ENCODE peak calls at places on chromosomes 7 and 10, in four cellular contexts. One of them, this sample, is unnamed. For H3K4me1, the result is how much of the 10 kb centered on the place peaks cover.

GRCh38 chr10:120516426-120516825 is 59.4 kb downstream of the PLPP4 start:
- DNase-seq in left lung: no peak
- DNase-seq in thoracic aorta: no peak
- DNase-seq in mesendoderm: no peak
- DNase-seq in this sample: no peak

GRCh38 chr10:21437770-21438382 is 87.6 kb downstream of the SKIDA1 start:
- DNase-seq in thoracic aorta: no peak
- DNase-seq in mesendoderm: no peak
- DNase-seq in left lung: no peak
- DNase-seq in this sample: no peak

GRCh38 chr10:110006358-110007170 is 1.2 kb upstream of the ADD3 start:
- DNase-seq in left lung: peak
- DNase-seq in mesendoderm: peak
- DNase-seq in thoracic aorta: peak
- DNase-seq in this sample: peak

GRCh38 chr10:16117305-16117695 is 257.0 kb upstream of the MINDY3 start:
- DNase-seq in mesendoderm: no peak
- DNase-seq in thoracic aorta: no peak
- DNase-seq in left lung: no peak
- DNase-seq in this sample: no peak

GRCh38 chr10:27355918-27356573 is 115.4 kb upstream of the ACBD5 start:
- DNase-seq in left lung: no peak
- DNase-seq in mesendoderm: no peak
- DNase-seq in thoracic aorta: no peak
- DNase-seq in this sample: no peak

GRCh38 chr10:79173582-79174262 is 105.0 kb downstream of the ZMIZ1 start:
- DNase-seq in mesendoderm: no peak
- DNase-seq in left lung: peak
- DNase-seq in thoracic aorta: no peak
- DNase-seq in this sample: no peak

GRCh38 chr7:116864084-116864483 is 1.7 kb downstream of the CAPZA2 start:
- DNase-seq in thoracic aorta: no peak
- DNase-seq in mesendoderm: no peak
- DNase-seq in left lung: no peak
- DNase-seq in this sample: no peak

GRCh38 chr7:118153551-118154177 is 30.3 kb upstream of the LSM8 start:
- DNase-seq in thoracic aorta: no peak
- DNase-seq in left lung: no peak
- DNase-seq in mesendoderm: peak
- DNase-seq in this sample: no peak

GRCh38 chr10:6445671-6446278 is 134.3 kb downstream of the PRKCQ start:
- DNase-seq in mesendoderm: peak
- DNase-seq in left lung: no peak
- DNase-seq in thoracic aorta: no peak
- DNase-seq in this sample: peak

GRCh38 chr7:27840314-27840713 is 100.4 kb downstream of the TAX1BP1 start:
- DNase-seq in mesendoderm: no peak
- DNase-seq in thoracic aorta: no peak
- DNase-seq in left lung: peak
- DNase-seq in this sample: no peak

GRCh38 chr7:78345293-78345692 is 546.7 kb downstream of the PHTF2 start:
- DNase-seq in mesendoderm: no peak
- DNase-seq in left lung: peak
- DNase-seq in thoracic aorta: no peak
- DNase-seq in this sample: no peak

GRCh38 chr7:43456200-43456599 is 126.7 kb upstream of the STK17A start:
- DNase-seq in thoracic aorta: no peak
- DNase-seq in mesendoderm: no peak
- DNase-seq in left lung: no peak
- DNase-seq in this sample: no peak

GRCh38 chr10:119301397-119301796 is 94.0 kb downstream of the GRK5 start:
- DNase-seq in mesendoderm: no peak
- DNase-seq in left lung: no peak
- DNase-seq in thoracic aorta: no peak
- DNase-seq in this sample: no peak

GRCh38 chr10:90930070-90930837 is 9.4 kb upstream of the ANKRD1 start:
- DNase-seq in thoracic aorta: no peak
- DNase-seq in mesendoderm: peak
- DNase-seq in left lung: no peak
- DNase-seq in this sample: no peak

GRCh38 chr7:76424413-76425111 is at the start of gene ZP3:
- DNase-seq in left lung: peak
- DNase-seq in mesendoderm: no peak
- DNase-seq in thoracic aorta: no peak
- DNase-seq in this sample: no peak

GRCh38 chr7:77923419-77923818 is 124.8 kb downstream of the PHTF2 start:
- DNase-seq in mesendoderm: no peak
- DNase-seq in thoracic aorta: no peak
- DNase-seq in left lung: no peak
- DNase-seq in this sample: no peak

GRCh38 chr10:46514431-46514861 is 42.0 kb downstream of the GPRIN2 start:
- DNase-seq in thoracic aorta: no peak
- DNase-seq in left lung: no peak
- DNase-seq in mesendoderm: no peak
- DNase-seq in this sample: peak

GRCh38 chr10:53843691-53844362 is 957.2 kb downstream of the PCDH15 start:
- DNase-seq in thoracic aorta: no peak
- DNase-seq in left lung: no peak
- DNase-seq in mesendoderm: peak
- DNase-seq in this sample: no peak

GRCh38 chr10:26869528-26869927 is 8.8 kb upstream of the ABI1 start:
- DNase-seq in thoracic aorta: no peak
- DNase-seq in left lung: no peak
- DNase-seq in mesendoderm: no peak
- DNase-seq in this sample: no peak

GRCh38 chr10:125060038-125060437 is 100.3 kb downstream of the CTBP2 start:
- DNase-seq in mesendoderm: no peak
- DNase-seq in left lung: no peak
- DNase-seq in thoracic aorta: no peak
- DNase-seq in this sample: no peak

GRCh38 chr7:139827042-139827441 is 2.0 kb upstream of the TBXAS1 start:
- DNase-seq in mesendoderm: peak
- DNase-seq in left lung: no peak
- DNase-seq in thoracic aorta: no peak
- DNase-seq in this sample: no peak

GRCh38 chr7:44347546-44348114 is 22.2 kb upstream of the CAMK2B start:
- DNase-seq in left lung: no peak
- DNase-seq in mesendoderm: no peak
- DNase-seq in thoracic aorta: no peak
- DNase-seq in this sample: no peak

GRCh38 chr10:76397210-76397881 is 965.9 kb downstream of the LRMDA start:
- DNase-seq in mesendoderm: peak
- DNase-seq in thoracic aorta: peak
- DNase-seq in left lung: no peak
- DNase-seq in this sample: no peak

GRCh38 chr10:115093286-115093775 is at the start of gene ATRNL1:
- DNase-seq in mesendoderm: peak
- DNase-seq in thoracic aorta: no peak
- DNase-seq in left lung: no peak
- DNase-seq in this sample: no peak

GRCh38 chr7:152761116-152761748 is 1.7 kb downstream of the ACTR3B start:
- DNase-seq in thoracic aorta: no peak
- DNase-seq in left lung: no peak
- DNase-seq in mesendoderm: no peak
- DNase-seq in this sample: no peak

GRCh38 chr7:143284591-143285453 is at the start of gene TMEM139:
- DNase-seq in thoracic aorta: no peak
- DNase-seq in left lung: no peak
- DNase-seq in mesendoderm: peak
- DNase-seq in this sample: peak

GRCh38 chr7:114062810-114063209 is 144.0 kb upstream of the PPP1R3A start:
- DNase-seq in left lung: no peak
- DNase-seq in thoracic aorta: no peak
- DNase-seq in mesendoderm: no peak
- DNase-seq in this sample: no peak

GRCh38 chr10:60992661-60993060 is 48.7 kb upstream of the RHOBTB1 start:
- DNase-seq in left lung: no peak
- DNase-seq in mesendoderm: no peak
- DNase-seq in thoracic aorta: no peak
- DNase-seq in this sample: no peak

GRCh38 chr10:44589181-44589884 is 204.4 kb upstream of the CXCL12 start:
- DNase-seq in mesendoderm: no peak
- DNase-seq in left lung: no peak
- DNase-seq in thoracic aorta: no peak
- DNase-seq in this sample: no peak

GRCh38 chr10:48759113-48759901 is 74.6 kb downstream of the WDFY4 start:
- DNase-seq in left lung: no peak
- DNase-seq in thoracic aorta: no peak
- DNase-seq in mesendoderm: no peak
- DNase-seq in this sample: no peak

GRCh38 chr10:117186832-117187615 is 10.3 kb upstream of the KCNK18 start:
- DNase-seq in left lung: no peak
- DNase-seq in mesendoderm: peak
- DNase-seq in thoracic aorta: no peak
- DNase-seq in this sample: no peak

DNA sequence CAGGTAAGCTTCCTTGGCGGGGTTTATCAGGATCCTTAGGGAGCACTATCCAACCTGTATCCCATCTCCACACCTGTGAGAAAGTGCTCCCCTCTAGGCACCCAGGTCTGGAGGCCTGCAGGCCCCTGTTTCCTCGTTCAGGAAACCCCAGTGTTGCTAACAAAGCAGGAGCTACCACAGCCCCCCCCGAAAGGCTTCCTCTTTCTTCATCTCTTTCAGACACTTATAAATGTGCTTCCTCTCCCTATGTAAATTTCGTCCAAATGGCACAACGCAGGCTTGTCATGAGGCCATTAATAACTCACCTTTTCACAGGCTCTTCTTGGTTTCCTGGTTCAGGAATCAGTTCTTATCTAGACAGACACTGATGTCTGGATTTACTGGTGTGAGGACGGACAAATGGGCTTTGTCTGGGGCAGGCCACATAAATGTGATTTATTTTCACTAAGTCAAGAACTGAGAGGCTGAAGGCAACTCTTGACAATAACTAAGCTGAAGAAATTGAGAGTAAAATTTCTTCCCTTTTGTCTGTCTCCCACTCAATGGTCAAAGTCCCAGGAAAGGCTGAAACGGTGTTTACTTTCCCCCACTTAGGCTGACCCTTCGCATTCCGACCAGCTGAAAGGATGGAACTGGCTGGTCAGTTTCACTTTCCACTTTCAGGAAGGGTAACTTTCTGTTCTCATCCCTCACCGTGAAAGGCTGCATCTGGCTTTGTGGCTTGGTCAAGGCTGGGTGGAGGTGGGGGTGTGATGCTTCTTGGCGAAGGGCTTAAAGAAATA is 46.8 kb downstream of the PIK3AP1 start:
- DNase-seq in thoracic aorta: no peak
- DNase-seq in left lung: no peak
- DNase-seq in mesendoderm: no peak
- DNase-seq in this sample: peak
- H3K4me1 ChIP-seq in thoracic aorta: under half
- H3K4me1 ChIP-seq in left lung: under half
- H3K4me1 ChIP-seq in mesendoderm: under half
- H3K4me1 ChIP-seq in this sample: under half

GRCh38 chr7:96287168-96287567 is 34.7 kb downstream of the SLC25A13 start:
- DNase-seq in left lung: no peak
- DNase-seq in thoracic aorta: no peak
- DNase-seq in mesendoderm: no peak
- DNase-seq in this sample: no peak

GRCh38 chr7:96284838-96285237 is 37.1 kb downstream of the SLC25A13 start:
- DNase-seq in left lung: no peak
- DNase-seq in mesendoderm: no peak
- DNase-seq in thoracic aorta: no peak
- DNase-seq in this sample: no peak

GRCh38 chr7:96282835-96283234 is 39.1 kb downstream of the SLC25A13 start:
- DNase-seq in mesendoderm: no peak
- DNase-seq in left lung: no peak
- DNase-seq in thoracic aorta: no peak
- DNase-seq in this sample: no peak

GRCh38 chr7:96285579-96285978 is 36.3 kb downstream of the SLC25A13 start:
- DNase-seq in mesendoderm: no peak
- DNase-seq in left lung: no peak
- DNase-seq in thoracic aorta: no peak
- DNase-seq in this sample: no peak

DNA sequence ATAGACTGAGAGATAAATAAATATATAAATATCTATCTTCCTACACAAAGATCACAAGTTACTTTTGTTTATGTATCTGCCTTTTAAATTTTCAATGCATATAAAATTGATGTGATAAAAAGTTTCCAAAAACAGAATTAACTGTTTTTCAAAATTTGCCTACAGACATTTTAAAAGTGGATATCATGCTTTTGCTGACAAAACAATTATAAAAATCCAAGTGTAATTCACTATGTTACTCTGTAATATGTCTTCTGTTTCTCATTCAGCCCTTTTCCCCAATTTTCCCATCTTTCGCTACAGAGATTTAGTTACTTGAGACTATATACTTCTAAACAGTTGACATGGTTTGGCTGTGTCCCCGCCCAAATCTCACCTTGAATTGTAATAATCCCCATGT is 37.7 kb downstream of the SLC25A13 start:
- DNase-seq in thoracic aorta: no peak
- DNase-seq in mesendoderm: no peak
- DNase-seq in left lung: no peak
- DNase-seq in this sample: no peak
- H3K4me1 ChIP-seq in thoracic aorta: under half
- H3K4me1 ChIP-seq in mesendoderm: under half
- H3K4me1 ChIP-seq in left lung: under half
- H3K4me1 ChIP-seq in this sample: under half

DNA sequence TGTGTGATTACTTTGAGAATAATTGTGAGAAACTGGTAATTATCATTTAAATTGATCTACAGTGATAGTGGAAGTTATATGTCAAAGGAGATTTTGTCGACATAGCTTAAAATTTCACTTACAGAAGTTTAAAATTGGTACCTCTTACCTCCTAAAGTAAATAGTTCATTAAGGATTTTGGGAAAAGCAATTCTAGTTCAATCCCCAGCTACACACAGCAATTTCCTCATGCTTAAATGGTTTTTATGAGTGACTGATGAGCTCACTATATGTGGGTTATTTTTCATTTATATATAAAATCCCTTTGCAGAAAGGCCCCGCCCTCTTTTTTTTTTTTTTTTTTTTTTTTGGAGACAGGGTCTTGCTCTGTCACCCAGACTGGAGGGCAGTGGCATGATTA is 12.7 kb downstream of the KMT2E start:
- DNase-seq in mesendoderm: no peak
- DNase-seq in thoracic aorta: no peak
- DNase-seq in left lung: no peak
- DNase-seq in this sample: no peak
- H3K4me1 ChIP-seq in mesendoderm: under half
- H3K4me1 ChIP-seq in thoracic aorta: half or more
- H3K4me1 ChIP-seq in left lung: under half
- H3K4me1 ChIP-seq in this sample: half or more

GRCh38 chr10:132399117-132400035 is 2.4 kb downstream of the PWWP2B start:
- DNase-seq in mesendoderm: no peak
- DNase-seq in thoracic aorta: no peak
- DNase-seq in left lung: peak
- DNase-seq in this sample: peak

GRCh38 chr10:132400041-132400546 is 3.1 kb downstream of the PWWP2B start:
- DNase-seq in thoracic aorta: no peak
- DNase-seq in mesendoderm: no peak
- DNase-seq in left lung: peak
- DNase-seq in this sample: peak

GRCh38 chr10:132401396-132402168 is 4.6 kb downstream of the PWWP2B start:
- DNase-seq in thoracic aorta: no peak
- DNase-seq in left lung: peak
- DNase-seq in mesendoderm: no peak
- DNase-seq in this sample: peak

GRCh38 chr10:132398566-132398991 is 1.6 kb downstream of the PWWP2B start:
- DNase-seq in mesendoderm: no peak
- DNase-seq in thoracic aorta: no peak
- DNase-seq in left lung: peak
- DNase-seq in this sample: peak

GRCh38 chr10:132400547-132401151 is 3.6 kb downstream of the PWWP2B start:
- DNase-seq in left lung: peak
- DNase-seq in thoracic aorta: no peak
- DNase-seq in mesendoderm: no peak
- DNase-seq in this sample: peak
- H3K4me1 ChIP-seq in left lung: under half
- H3K4me1 ChIP-seq in thoracic aorta: under half
- H3K4me1 ChIP-seq in mesendoderm: under half
- H3K4me1 ChIP-seq in this sample: half or more

This sample was measured in lower lobe of right lung.